ENCODE peak calls at places on chromosomes 4 and X, in eight cellular contexts. K is body of pancreas; A is mesendoderm; P is CD4-positive, CD25-positive, alpha-beta regulatory T cell; U is AG10803; L is choroid plexus epithelial cell; V is heart right ventricle; W is lung. S is an unnamed sample.

GRCh38 chr4:32519060-32519459 is 1798.9 kb downstream of the PCDH7 start:
- DNase-seq in V (no peak), W (no peak), A (no peak), P (no peak), K (no peak), U (no peak), L (peak; percentile 63), S (peak; percentile 3)

GRCh38 chr4:3073158-3074077 is 920 bp downstream of the HTT-AS start:
- DNase-seq in K (no peak), V (peak; percentile 30), P (peak; percentile 4), A (no peak), W (peak; percentile 31), L (no peak), U (no peak), S (no peak)

GRCh38 chr4:30802622-30803323 is 82.6 kb downstream of the PCDH7 start:
- DNase-seq in V (no peak), A (no peak), W (no peak), U (peak; percentile 9), K (no peak), P (no peak), L (no peak), S (no peak)

GRCh38 chr4:62528874-62529273 is 1328.7 kb downstream of the ADGRL3 start:
- DNase-seq in P (no peak), V (no peak), W (no peak), L (no peak), K (no peak), U (no peak), A (no peak), S (no peak)

GRCh38 chr4:8228319-8229250 is 29.5 kb downstream of the SH3TC1 start:
- DNase-seq in K (peak; percentile 87), V (peak; percentile 49), W (peak; percentile 86), P (peak; percentile 55), A (peak; percentile 39), U (peak; percentile 84), L (peak; percentile 92), S (peak; percentile 93)

GRCh38 chr4:94032754-94033153 is 174.9 kb upstream of the SMARCAD1 start:
- DNase-seq in A (peak; percentile 89), P (no peak), U (no peak), V (no peak), W (no peak), L (peak; percentile 14), K (no peak), S (no peak)

GRCh38 chr4:40524642-40525041 is 105.0 kb downstream of the RBM47 start:
- DNase-seq in W (no peak), P (no peak), V (peak; percentile 9), U (peak; percentile 21), L (peak; percentile 62), K (no peak), A (no peak), S (no peak)

GRCh38 chr4:7414046-7414445 is 20.7 kb downstream of the PSAPL1 start:
- DNase-seq in W (no peak), V (no peak), P (no peak), K (peak; percentile 5), A (no peak), U (no peak), L (no peak), S (no peak)

GRCh38 chr4:88713782-88714181 is 16.2 kb upstream of the NAP1L5 start:
- DNase-seq in V (no peak), W (no peak), A (no peak), K (no peak), P (no peak), L (no peak), U (no peak), S (no peak)

GRCh38 chrX:9533611-9534010 is 68.8 kb downstream of the TBL1X start:
- DNase-seq in W (no peak), U (no peak), K (no peak), P (no peak), V (no peak), A (no peak), L (no peak), S (no peak)

GRCh38 chr4:26320159-26320452 is 708 bp upstream of the RBPJ start:
- DNase-seq in W (no peak), P (peak; percentile 25), L (no peak), V (no peak), U (peak; percentile 39), A (peak; percentile 79), K (no peak), S (peak; percentile 81)

GRCh38 chrX:129824620-129825019 is 19.1 kb downstream of the ZDHHC9 start:
- DNase-seq in V (no peak), A (no peak), U (no peak), P (no peak), W (no peak), L (no peak), K (no peak), S (no peak)

GRCh38 chr4:188551156-188551555 is 411.9 kb downstream of the TRIML1 start:
- DNase-seq in P (no peak), K (no peak), L (no peak), W (no peak), U (peak; percentile 25), A (no peak), V (no peak), S (no peak)

GRCh38 chrX:115560211-115560977 is 580 bp upstream of the PLS3 start:
- DNase-seq in W (peak; percentile 67), V (no peak), U (no peak), P (no peak), A (peak; percentile 40), K (peak; percentile 20), L (peak; percentile 52), S (no peak)

GRCh38 chrX:152600853-152601635 is 36.7 kb upstream of the GABRQ start:
- DNase-seq in P (no peak), V (no peak), L (no peak), A (peak; percentile 46), U (no peak), W (no peak), K (no peak), S (no peak)

GRCh38 chr4:101711590-101712255 is 78.8 kb upstream of the BANK1 start:
- DNase-seq in A (no peak), L (peak; percentile 22), U (no peak), P (no peak), K (no peak), V (no peak), W (no peak), S (no peak)

GRCh38 chr4:88219099-88219498 is 60.7 kb upstream of the ABCG2 start:
- DNase-seq in U (peak; percentile 59), V (peak; percentile 26), W (no peak), A (peak; percentile 61), L (peak; percentile 80), K (no peak), P (peak; percentile 8), S (peak; percentile 63)

GRCh38 chr4:108135549-108136209 is 33.1 kb downstream of the LEF1 start:
- DNase-seq in A (peak; percentile 78), V (no peak), W (no peak), U (no peak), K (no peak), L (no peak), P (no peak), S (peak; percentile 27)

GRCh38 chrX:4710618-4711433 is 997.4 kb upstream of the PRKX start:
- DNase-seq in U (no peak), V (no peak), P (no peak), W (no peak), L (no peak), K (peak; percentile 38), A (peak; percentile 58), S (peak; percentile 22)

GRCh38 chr4:155077860-155078259 is 130.6 kb upstream of the NPY2R start:
- DNase-seq in W (no peak), V (no peak), A (peak; percentile 49), U (no peak), L (no peak), P (no peak), K (no peak), S (no peak)

DNA sequence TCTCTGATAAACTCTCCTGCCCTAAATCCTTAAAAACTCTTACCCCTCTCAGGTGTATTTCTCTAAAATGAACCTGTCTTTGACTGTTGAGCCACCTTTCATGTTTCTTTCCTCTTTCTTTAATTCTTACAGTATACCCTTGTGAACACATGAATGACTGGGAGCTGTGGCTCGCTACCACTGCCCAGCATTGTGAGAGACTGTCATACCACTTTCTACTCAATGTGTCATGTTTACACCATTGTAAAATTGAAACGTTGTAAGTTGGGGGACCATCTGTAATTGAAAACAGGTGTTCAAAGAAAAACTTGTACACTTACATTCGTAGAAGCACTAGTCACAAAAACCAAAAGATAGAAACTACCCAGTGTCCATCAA is 66.9 kb downstream of the ZNF182 start:
- DNase-seq in V (no peak), L (no peak), A (no peak), W (no peak), U (no peak), K (no peak), P (no peak), S (no peak)
- H3K4me3 ChIP-seq in V (no peak overlapping the region), L (no peak overlapping the region), A (no peak overlapping the region), W (no peak overlapping the region), U (no peak overlapping the region), K (no peak overlapping the region), P (no peak overlapping the region), S (no peak overlapping the region)

DNA sequence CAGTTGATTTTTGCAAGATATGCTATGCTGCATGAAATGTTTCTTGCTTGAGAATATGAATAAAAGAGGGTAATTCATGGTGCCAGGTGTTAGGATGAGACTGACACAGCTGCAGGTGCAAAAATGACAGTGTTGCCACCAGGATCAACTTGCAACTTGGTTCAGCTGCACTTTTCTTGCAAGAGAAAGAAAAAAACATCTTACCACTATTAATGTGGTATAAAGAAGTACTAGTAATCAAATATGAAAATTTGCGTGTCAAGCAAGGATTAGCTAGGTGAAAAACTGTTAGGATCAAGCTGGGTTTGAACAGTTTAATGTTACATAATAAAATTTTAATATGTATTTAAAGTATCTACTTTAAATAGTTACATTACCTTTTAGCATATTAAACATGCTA is 49.6 kb downstream of the CHIC2 start:
- DNase-seq in A (no peak), W (no peak), P (no peak), U (no peak), V (no peak), L (no peak), K (no peak), S (no peak)
- H3K4me3 ChIP-seq in A (no peak overlapping the region), W (no peak overlapping the region), P (no peak overlapping the region), U (no peak overlapping the region), V (no peak overlapping the region), L (no peak overlapping the region), K (no peak overlapping the region), S (no peak overlapping the region)

GRCh38 chrX:18887177-18887820 is 96.6 kb downstream of the PHKA2 start:
- DNase-seq in P (no peak), L (no peak), K (no peak), U (no peak), A (peak; percentile 16), W (no peak), V (peak; percentile 52), S (no peak)
- H3K4me3 ChIP-seq in P (no peak overlapping the region), L (peak overlapping the region; percentile 53), K (no peak overlapping the region), U (no peak overlapping the region), A (no peak overlapping the region), W (peak overlapping the region; percentile 3), V (peak overlapping the region; percentile 52), S (peak overlapping the region; percentile 73)

GRCh38 chr4:124710253-124710849 is 2.2 kb downstream of the ANKRD50 start:
- DNase-seq in V (no peak), P (no peak), K (no peak), W (no peak), L (peak; percentile 32), A (peak; percentile 7), U (no peak), S (no peak)
- H3K4me3 ChIP-seq in V (peak overlapping the region; percentile 87), P (no peak overlapping the region), K (no peak overlapping the region), W (peak overlapping the region; percentile 2), L (peak overlapping the region; percentile 87), A (no peak overlapping the region), U (peak overlapping the region; percentile 78), S (no peak overlapping the region)

GRCh38 chrX:637660-638481 is 7.3 kb downstream of the SHOX start:
- DNase-seq in A (no peak), V (no peak), K (no peak), W (no peak), P (no peak), L (no peak), U (no peak), S (no peak)
- H3K4me3 ChIP-seq in A (no peak overlapping the region), V (no peak overlapping the region), K (no peak overlapping the region), W (no peak overlapping the region), P (no peak overlapping the region), L (no peak overlapping the region), U (no peak overlapping the region), S (no peak overlapping the region)